ENCODE peak calls at places on chromosomes 5 and 9, in five cellular contexts. A, U, G, W and J are unnamed samples.

GRCh38 chr5:139061856-139062255 is 136.3 kb downstream of the SIL1 start:
- DNase-seq in A (peak), U (peak), G (no peak), W (no peak), J (no peak)

GRCh38 chr9:133359420-133360175 is 3.2 kb downstream of the SURF2 start:
- DNase-seq in A (no peak), U (no peak), G (no peak), W (no peak), J (no peak)

GRCh38 chr9:120916573-120916972 is 10.0 kb downstream of the TRAF1 start:
- DNase-seq in A (no peak), U (no peak), G (no peak), W (no peak), J (peak)

GRCh38 chr5:6551287-6551954 is 81.4 kb downstream of the NSUN2 start:
- DNase-seq in A (no peak), U (no peak), G (no peak), W (no peak), J (no peak)

GRCh38 chr5:40914835-40915234 is 5.5 kb downstream of the C7 start:
- DNase-seq in A (no peak), U (no peak), G (no peak), W (no peak), J (peak)

GRCh38 chr9:22337261-22337660 is 109.4 kb upstream of the DMRTA1 start:
- DNase-seq in A (no peak), U (no peak), G (no peak), W (no peak), J (no peak)

GRCh38 chr9:132006657-132007370 is 72.9 kb downstream of the MED27 start:
- DNase-seq in A (peak), U (peak), G (no peak), W (no peak), J (no peak)

GRCh38 chr5:5335708-5336211 is 86.7 kb upstream of the ICE1 start:
- DNase-seq in A (no peak), U (no peak), G (no peak), W (no peak), J (no peak)